ENCODE peak calls at places on chromosomes 3 and 15, in seven cellular contexts. One of them, this sample, is unnamed.

GRCh38 chr3:151086484-151087456 is 1.3 kb downstream of the MED12L start:
- DNase-seq in GM23248: peak
- DNase-seq in mesendoderm: peak
- DNase-seq in SK-N-MC: peak
- DNase-seq in heart left ventricle: peak
- DNase-seq in endothelial cell of umbilical vein: peak
- DNase-seq in fibroblast of lung: peak
- DNase-seq in this sample: peak

GRCh38 chr15:61186905-61187865 is 41.9 kb downstream of the RORA start:
- DNase-seq in SK-N-MC: peak
- DNase-seq in fibroblast of lung: peak
- DNase-seq in mesendoderm: no peak
- DNase-seq in endothelial cell of umbilical vein: peak
- DNase-seq in GM23248: peak
- DNase-seq in heart left ventricle: no peak
- DNase-seq in this sample: no peak

GRCh38 chr15:80403712-80404056 is 498 bp upstream of the ARNT2 start:
- DNase-seq in heart left ventricle: no peak
- DNase-seq in SK-N-MC: no peak
- DNase-seq in GM23248: no peak
- DNase-seq in endothelial cell of umbilical vein: no peak
- DNase-seq in mesendoderm: peak
- DNase-seq in fibroblast of lung: no peak
- DNase-seq in this sample: no peak

GRCh38 chr3:8873740-8874139 is 89.5 kb downstream of the RAD18 start:
- DNase-seq in GM23248: no peak
- DNase-seq in mesendoderm: no peak
- DNase-seq in SK-N-MC: no peak
- DNase-seq in fibroblast of lung: no peak
- DNase-seq in endothelial cell of umbilical vein: no peak
- DNase-seq in heart left ventricle: no peak
- DNase-seq in this sample: no peak

GRCh38 chr15:67968564-67969440 is 85.3 kb upstream of the PIAS1 start:
- DNase-seq in GM23248: no peak
- DNase-seq in mesendoderm: no peak
- DNase-seq in heart left ventricle: no peak
- DNase-seq in fibroblast of lung: no peak
- DNase-seq in SK-N-MC: no peak
- DNase-seq in endothelial cell of umbilical vein: no peak
- DNase-seq in this sample: no peak

GRCh38 chr3:161316006-161316689 is 55.2 kb downstream of the SPTSSB start:
- DNase-seq in endothelial cell of umbilical vein: peak
- DNase-seq in heart left ventricle: no peak
- DNase-seq in mesendoderm: no peak
- DNase-seq in GM23248: peak
- DNase-seq in fibroblast of lung: no peak
- DNase-seq in SK-N-MC: no peak
- DNase-seq in this sample: no peak

GRCh38 chr3:197468866-197469382 is 86.8 kb downstream of the BDH1 start:
- DNase-seq in mesendoderm: no peak
- DNase-seq in fibroblast of lung: peak
- DNase-seq in endothelial cell of umbilical vein: no peak
- DNase-seq in heart left ventricle: no peak
- DNase-seq in SK-N-MC: no peak
- DNase-seq in GM23248: peak
- DNase-seq in this sample: no peak

GRCh38 chr3:133939496-133939835 is 43.8 kb upstream of the RAB6B start:
- DNase-seq in mesendoderm: no peak
- DNase-seq in GM23248: no peak
- DNase-seq in endothelial cell of umbilical vein: no peak
- DNase-seq in heart left ventricle: no peak
- DNase-seq in fibroblast of lung: no peak
- DNase-seq in SK-N-MC: no peak
- DNase-seq in this sample: no peak

GRCh38 chr3:194058189-194058571 is 77.8 kb upstream of the HES1 start:
- DNase-seq in endothelial cell of umbilical vein: peak
- DNase-seq in fibroblast of lung: peak
- DNase-seq in GM23248: peak
- DNase-seq in SK-N-MC: no peak
- DNase-seq in mesendoderm: peak
- DNase-seq in heart left ventricle: peak
- DNase-seq in this sample: peak

GRCh38 chr3:50674349-50675178 is at the start of gene DOCK3:
- DNase-seq in mesendoderm: peak
- DNase-seq in heart left ventricle: peak
- DNase-seq in SK-N-MC: no peak
- DNase-seq in fibroblast of lung: peak
- DNase-seq in GM23248: peak
- DNase-seq in endothelial cell of umbilical vein: peak
- DNase-seq in this sample: peak

GRCh38 chr3:160685144-160685766 is 8.3 kb downstream of the ARL14 start:
- DNase-seq in GM23248: peak
- DNase-seq in heart left ventricle: no peak
- DNase-seq in mesendoderm: no peak
- DNase-seq in fibroblast of lung: no peak
- DNase-seq in SK-N-MC: no peak
- DNase-seq in endothelial cell of umbilical vein: no peak
- DNase-seq in this sample: no peak

GRCh38 chr15:29913528-29914135 is 91.4 kb upstream of the TJP1 start:
- DNase-seq in heart left ventricle: no peak
- DNase-seq in endothelial cell of umbilical vein: no peak
- DNase-seq in mesendoderm: no peak
- DNase-seq in SK-N-MC: no peak
- DNase-seq in fibroblast of lung: peak
- DNase-seq in GM23248: peak
- DNase-seq in this sample: no peak

GRCh38 chr3:120153294-120153693 is 59.0 kb upstream of the GSK3B start:
- DNase-seq in SK-N-MC: no peak
- DNase-seq in endothelial cell of umbilical vein: peak
- DNase-seq in GM23248: peak
- DNase-seq in mesendoderm: peak
- DNase-seq in heart left ventricle: no peak
- DNase-seq in fibroblast of lung: peak
- DNase-seq in this sample: no peak

GRCh38 chr15:85750807-85751730 is 43.7 kb downstream of the KLHL25 start:
- DNase-seq in heart left ventricle: no peak
- DNase-seq in SK-N-MC: no peak
- DNase-seq in mesendoderm: peak
- DNase-seq in GM23248: peak
- DNase-seq in fibroblast of lung: peak
- DNase-seq in endothelial cell of umbilical vein: no peak
- DNase-seq in this sample: no peak

GRCh38 chr15:85750319-85750806 is 44.4 kb downstream of the KLHL25 start:
- DNase-seq in heart left ventricle: peak
- DNase-seq in SK-N-MC: no peak
- DNase-seq in fibroblast of lung: peak
- DNase-seq in mesendoderm: peak
- DNase-seq in GM23248: peak
- DNase-seq in endothelial cell of umbilical vein: no peak
- DNase-seq in this sample: peak

GRCh38 chr15:85748176-85748575 is 46.5 kb downstream of the KLHL25 start:
- DNase-seq in heart left ventricle: no peak
- DNase-seq in GM23248: no peak
- DNase-seq in fibroblast of lung: no peak
- DNase-seq in endothelial cell of umbilical vein: no peak
- DNase-seq in mesendoderm: no peak
- DNase-seq in SK-N-MC: no peak
- DNase-seq in this sample: peak

GRCh38 chr15:85748729-85749128 is 46.0 kb downstream of the KLHL25 start:
- DNase-seq in endothelial cell of umbilical vein: no peak
- DNase-seq in SK-N-MC: no peak
- DNase-seq in heart left ventricle: no peak
- DNase-seq in fibroblast of lung: no peak
- DNase-seq in mesendoderm: peak
- DNase-seq in GM23248: no peak
- DNase-seq in this sample: peak

DNA sequence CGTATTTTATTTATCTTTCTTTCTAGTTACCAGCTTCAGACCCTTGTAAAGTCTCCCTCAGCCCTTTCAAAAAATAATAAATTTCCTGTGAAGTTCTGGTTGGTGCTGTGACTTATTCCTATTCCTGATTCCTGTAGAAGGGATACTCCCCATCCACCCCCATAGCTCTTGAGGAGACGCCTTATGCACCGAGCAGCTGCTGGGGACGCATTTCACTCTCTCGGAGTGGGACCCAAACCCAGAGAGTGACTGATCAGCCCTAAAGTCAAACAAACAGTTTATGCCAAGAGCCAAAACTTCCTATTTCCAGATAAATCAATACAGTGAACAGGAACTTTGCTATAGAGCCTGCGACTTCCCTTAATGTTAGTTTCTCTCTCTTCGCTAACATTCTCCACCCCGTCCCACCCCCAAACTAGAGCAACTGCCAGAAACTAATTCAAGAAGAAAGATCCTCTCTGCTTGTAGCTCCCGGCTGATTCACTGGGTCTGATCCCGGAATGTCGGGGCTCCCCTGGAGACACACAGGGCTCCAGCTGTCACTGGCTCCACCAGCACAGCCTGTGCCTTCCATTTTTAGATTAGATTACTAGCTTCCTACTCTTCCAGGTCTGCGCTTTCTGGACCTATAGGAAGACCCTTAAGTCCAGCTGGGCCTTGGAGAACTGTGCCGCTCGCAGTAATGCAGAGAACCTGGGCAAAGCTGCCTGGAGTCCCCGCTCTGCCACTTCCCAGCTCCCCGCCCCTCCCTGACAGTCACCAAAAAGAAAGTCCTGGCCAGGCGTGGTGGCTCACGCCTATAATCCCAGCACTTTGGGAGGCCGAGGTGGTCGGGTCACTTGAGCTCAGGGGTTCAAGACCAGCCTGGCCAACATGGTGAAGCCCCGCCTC is 45.2 kb downstream of the KLHL25 start:
- DNase-seq in SK-N-MC: no peak
- DNase-seq in GM23248: peak
- DNase-seq in endothelial cell of umbilical vein: no peak
- DNase-seq in mesendoderm: no peak
- DNase-seq in heart left ventricle: peak
- DNase-seq in fibroblast of lung: peak
- DNase-seq in this sample: no peak
- H3K27ac ChIP-seq in SK-N-MC: no peak
- H3K27ac ChIP-seq in GM23248: no peak
- H3K27ac ChIP-seq in endothelial cell of umbilical vein: no peak
- H3K27ac ChIP-seq in mesendoderm: no peak
- H3K27ac ChIP-seq in heart left ventricle: peak
- H3K27ac ChIP-seq in fibroblast of lung: no peak
- H3K27ac ChIP-seq in this sample: no peak

GRCh38 chr3:26452363-26452762 is 170.2 kb upstream of the LRRC3B start:
- DNase-seq in heart left ventricle: no peak
- DNase-seq in fibroblast of lung: no peak
- DNase-seq in endothelial cell of umbilical vein: no peak
- DNase-seq in GM23248: no peak
- DNase-seq in SK-N-MC: no peak
- DNase-seq in mesendoderm: no peak
- DNase-seq in this sample: no peak

DNA sequence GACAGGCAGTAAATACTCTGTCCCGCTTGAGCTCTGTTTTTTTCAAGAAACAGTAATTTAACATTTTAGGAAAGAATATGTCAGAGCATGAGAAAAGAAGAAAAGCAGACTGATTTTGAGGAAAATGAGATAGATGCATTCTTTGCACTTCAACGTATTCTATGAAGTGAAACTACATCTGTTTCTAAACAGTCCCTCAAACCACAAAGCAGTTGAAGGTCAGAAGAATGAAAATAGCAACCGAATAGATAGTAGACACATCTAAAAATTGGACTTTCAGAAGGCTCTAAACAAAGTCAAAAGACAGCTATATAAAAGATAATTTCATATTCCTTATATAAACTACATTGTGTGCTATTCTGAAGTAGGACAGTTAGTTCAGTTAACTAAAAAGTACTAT is 172.6 kb upstream of the LRRC3B start:
- DNase-seq in endothelial cell of umbilical vein: no peak
- DNase-seq in mesendoderm: no peak
- DNase-seq in GM23248: no peak
- DNase-seq in SK-N-MC: no peak
- DNase-seq in heart left ventricle: no peak
- DNase-seq in fibroblast of lung: no peak
- DNase-seq in this sample: no peak
- H3K4me3 ChIP-seq in endothelial cell of umbilical vein: no peak
- H3K4me3 ChIP-seq in mesendoderm: no peak
- H3K4me3 ChIP-seq in GM23248: no peak
- H3K4me3 ChIP-seq in SK-N-MC: no peak
- H3K4me3 ChIP-seq in heart left ventricle: no peak
- H3K4me3 ChIP-seq in fibroblast of lung: no peak
- H3K4me3 ChIP-seq in this sample: no peak

DNA sequence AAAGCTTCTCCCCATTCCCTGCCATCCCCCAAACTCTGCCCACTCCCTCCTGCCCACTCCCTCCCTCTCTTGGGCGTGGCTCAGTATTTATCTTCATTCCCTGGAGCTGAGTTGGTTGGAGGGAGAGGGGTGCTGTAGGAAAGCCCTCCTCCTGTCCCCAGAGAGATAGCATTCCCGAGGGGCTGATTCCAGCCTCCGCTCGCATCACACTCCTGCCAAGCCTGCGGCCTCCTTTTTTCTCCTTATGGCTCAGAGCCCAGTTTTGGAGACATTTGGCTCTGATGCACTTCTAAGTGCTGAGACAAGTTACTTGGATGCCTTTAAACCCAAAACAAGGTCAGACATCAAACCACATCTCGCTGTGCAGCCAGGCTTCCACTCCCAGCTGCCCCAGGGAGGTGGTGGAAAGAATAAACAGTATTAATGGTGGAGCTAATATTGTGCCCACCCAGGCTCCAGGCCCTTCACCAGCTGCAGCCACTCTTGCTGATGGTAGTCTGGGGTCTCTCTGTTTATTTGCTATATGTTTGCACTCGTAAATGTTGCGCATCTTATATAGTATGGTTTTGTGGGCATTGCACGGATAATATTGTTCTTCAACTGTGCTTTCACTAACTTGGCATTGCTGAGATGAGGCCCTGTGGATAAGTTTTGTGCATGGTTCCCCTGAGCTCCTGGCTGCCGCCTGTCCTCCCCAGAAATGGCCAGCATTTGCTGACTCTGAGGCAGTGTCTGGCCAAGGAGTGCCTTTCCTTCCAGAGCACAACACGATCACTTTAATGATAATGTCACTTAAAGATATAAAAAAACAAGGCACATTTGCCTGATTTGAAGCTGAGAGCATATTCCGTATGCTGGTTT is 157.2 kb downstream of the LRRC28 start:
- DNase-seq in heart left ventricle: peak
- DNase-seq in GM23248: peak
- DNase-seq in fibroblast of lung: peak
- DNase-seq in mesendoderm: no peak
- DNase-seq in SK-N-MC: peak
- DNase-seq in endothelial cell of umbilical vein: no peak
- DNase-seq in this sample: peak
- H3K27ac ChIP-seq in heart left ventricle: peak
- H3K27ac ChIP-seq in GM23248: peak
- H3K27ac ChIP-seq in fibroblast of lung: no peak
- H3K27ac ChIP-seq in mesendoderm: no peak
- H3K27ac ChIP-seq in SK-N-MC: peak
- H3K27ac ChIP-seq in endothelial cell of umbilical vein: no peak
- H3K27ac ChIP-seq in this sample: no peak

DNA sequence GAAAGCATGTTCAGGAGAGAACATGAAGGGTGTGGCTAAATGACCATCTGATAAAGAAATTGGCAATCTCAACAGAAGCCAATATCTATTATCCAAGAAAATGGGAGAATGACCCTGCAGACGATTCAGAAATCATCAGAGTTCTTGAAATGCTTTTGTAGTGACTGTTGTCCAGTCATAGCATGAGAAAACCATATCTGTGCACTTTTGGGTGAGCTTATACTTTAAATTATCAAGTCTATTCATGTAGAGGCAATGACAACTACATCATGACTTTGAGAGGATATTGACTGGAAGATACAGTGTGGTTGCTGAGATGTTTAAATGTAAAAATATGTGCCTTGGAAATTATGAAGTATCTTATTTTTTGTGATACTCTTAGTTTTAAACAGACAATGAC is 57.6 kb upstream of the AZI2 start:
- DNase-seq in mesendoderm: no peak
- DNase-seq in endothelial cell of umbilical vein: no peak
- DNase-seq in fibroblast of lung: no peak
- DNase-seq in SK-N-MC: no peak
- DNase-seq in GM23248: peak
- DNase-seq in heart left ventricle: no peak
- DNase-seq in this sample: no peak
- H3K4me3 ChIP-seq in mesendoderm: no peak
- H3K4me3 ChIP-seq in endothelial cell of umbilical vein: no peak
- H3K4me3 ChIP-seq in fibroblast of lung: no peak
- H3K4me3 ChIP-seq in SK-N-MC: no peak
- H3K4me3 ChIP-seq in GM23248: no peak
- H3K4me3 ChIP-seq in heart left ventricle: no peak
- H3K4me3 ChIP-seq in this sample: no peak

This sample was measured in ovary.